ENCODE peak calls at places on chromosomes 11 and 22, in five cellular contexts. D is transverse colon, S is mammary epithelial cell, U is body of pancreas, O is cardiac muscle cell. F is an unnamed sample. For H3K4me1 and H3K9me3, the result is how much of the 10 kb centered on the place peaks cover.

GRCh38 chr11:9518835-9519234 is 54.6 kb upstream of the WEE1 start:
- DNase-seq in D (no peak), S (no peak), U (no peak), O (no peak), F (no peak)

GRCh38 chr22:37193629-37194191 is 5.7 kb upstream of the C1QTNF6 start:
- DNase-seq in D (peak), S (peak), U (no peak), O (peak), F (peak)

GRCh38 chr11:11894486-11894885 is 52.7 kb downstream of the USP47 start:
- DNase-seq in D (no peak), S (no peak), U (no peak), O (no peak), F (no peak)

GRCh38 chr11:91244921-91245320 is 979.7 kb upstream of the FAT3 start:
- DNase-seq in D (no peak), S (no peak), U (no peak), O (no peak), F (no peak)

GRCh38 chr22:31122196-31122531 is 602 bp upstream of the INPP5J start:
- DNase-seq in D (no peak), S (no peak), U (no peak), O (no peak), F (no peak)

GRCh38 chr11:117020287-117020686 is 77.9 kb downstream of the SIK3 start:
- DNase-seq in D (peak), S (no peak), U (no peak), O (no peak), F (peak)

GRCh38 chr11:2777396-2777795 is 77.6 kb upstream of the KCNQ1OT1 start:
- DNase-seq in D (no peak), S (peak), U (peak), O (peak), F (peak)

GRCh38 chr11:65532388-65533064 is 7.6 kb downstream of the SCYL1 start:
- DNase-seq in D (no peak), S (no peak), U (no peak), O (no peak), F (no peak)

GRCh38 chr11:46300270-46300669 is 22.8 kb downstream of the CREB3L1 start:
- DNase-seq in D (no peak), S (peak), U (no peak), O (no peak), F (no peak)

GRCh38 chr11:1391165-1392010 is 1.7 kb downstream of the BRSK2 start:
- DNase-seq in D (no peak), S (no peak), U (peak), O (no peak), F (no peak)

GRCh38 chr11:72445423-72445822 is 11.1 kb upstream of the CLPB start:
- DNase-seq in D (no peak), S (no peak), U (no peak), O (no peak), F (no peak)

DNA sequence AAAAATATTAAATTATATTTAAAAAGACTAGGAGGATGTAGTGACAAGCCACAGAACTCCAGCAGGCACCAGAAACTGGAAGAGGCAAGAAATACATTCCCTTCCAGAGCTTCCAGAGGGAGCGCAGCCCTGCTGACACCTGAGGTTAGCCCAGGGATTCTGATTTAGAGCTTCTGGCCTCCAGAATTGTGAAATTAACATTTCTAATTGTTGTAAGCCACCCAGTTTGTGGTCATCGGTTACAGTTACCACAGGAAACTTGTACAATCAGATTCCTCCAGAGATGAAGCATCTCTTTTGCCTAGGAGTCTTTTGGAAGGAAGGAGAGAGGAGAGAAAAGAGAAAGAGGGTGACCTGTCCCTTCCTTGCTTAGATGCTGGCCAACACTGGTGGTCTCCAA is 6.4 kb upstream of the UBASH3B start:
- DNase-seq in D (no peak), S (peak), U (no peak), O (peak), F (no peak)
- H3K27ac ChIP-seq in D (no peak), S (no peak), U (no peak), O (no peak), F (no peak)

DNA sequence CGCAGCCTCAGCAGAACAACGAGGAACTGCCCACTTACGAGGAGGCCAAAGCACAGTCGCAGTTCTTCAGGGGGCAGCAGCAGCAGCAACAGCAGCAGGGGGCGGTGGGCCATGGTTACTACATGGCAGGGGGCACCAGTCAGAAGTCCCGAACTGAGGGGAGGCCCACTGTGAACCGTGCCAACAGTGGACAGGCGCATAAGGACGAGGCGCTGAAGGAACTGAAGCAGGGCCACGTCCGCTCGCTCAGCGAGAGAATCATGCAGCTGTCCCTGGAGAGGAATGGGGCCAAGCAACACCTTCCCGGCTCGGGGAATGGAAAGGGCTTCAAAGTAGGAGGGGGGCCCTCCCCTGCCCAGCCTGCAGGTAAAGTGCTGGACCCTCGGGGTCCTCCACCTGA is 31.6 kb downstream of the AMOTL1 start:
- DNase-seq in D (no peak), S (no peak), U (no peak), O (no peak), F (no peak)
- H3K4me1 ChIP-seq in D (under half), S (under half), U (half or more), O (under half), F (under half)

GRCh38 chr22:47445716-47446290 is 683.4 kb downstream of the TBC1D22A start:
- DNase-seq in D (no peak), S (no peak), U (no peak), O (no peak), F (no peak)

GRCh38 chr22:47446331-47446730 is 683.9 kb downstream of the TBC1D22A start:
- DNase-seq in D (no peak), S (no peak), U (no peak), O (no peak), F (peak)

GRCh38 chr22:47444746-47445065 is 682.3 kb downstream of the TBC1D22A start:
- DNase-seq in D (no peak), S (no peak), U (no peak), O (no peak), F (peak)

GRCh38 chr22:47443836-47444745 is 681.6 kb downstream of the TBC1D22A start:
- DNase-seq in D (no peak), S (no peak), U (no peak), O (no peak), F (peak)

DNA sequence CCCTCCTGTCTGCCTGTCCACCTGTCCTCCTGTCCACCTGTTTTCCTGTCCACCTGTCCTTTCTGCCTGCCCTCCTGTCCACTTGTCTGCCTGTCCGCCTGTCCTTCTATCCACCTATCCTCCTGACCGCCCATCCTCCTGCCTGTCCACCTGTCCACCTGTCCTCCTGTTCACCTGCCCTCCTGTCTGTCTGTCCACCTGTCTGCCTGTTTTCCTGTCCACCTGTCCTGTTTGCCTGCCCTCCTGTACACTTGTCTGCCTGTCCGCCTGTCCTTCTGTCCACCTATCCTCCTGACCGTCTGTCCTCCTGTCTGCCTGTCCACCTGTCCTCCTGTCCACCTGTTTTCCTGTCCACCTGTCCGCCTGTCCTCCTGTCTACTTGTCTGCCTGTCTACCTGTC is 682.8 kb downstream of the TBC1D22A start:
- DNase-seq in D (no peak), S (no peak), U (no peak), O (no peak), F (peak)
- H3K9me3 ChIP-seq in D (under half), S (under half), U (under half), O (under half), F (under half)

DNA sequence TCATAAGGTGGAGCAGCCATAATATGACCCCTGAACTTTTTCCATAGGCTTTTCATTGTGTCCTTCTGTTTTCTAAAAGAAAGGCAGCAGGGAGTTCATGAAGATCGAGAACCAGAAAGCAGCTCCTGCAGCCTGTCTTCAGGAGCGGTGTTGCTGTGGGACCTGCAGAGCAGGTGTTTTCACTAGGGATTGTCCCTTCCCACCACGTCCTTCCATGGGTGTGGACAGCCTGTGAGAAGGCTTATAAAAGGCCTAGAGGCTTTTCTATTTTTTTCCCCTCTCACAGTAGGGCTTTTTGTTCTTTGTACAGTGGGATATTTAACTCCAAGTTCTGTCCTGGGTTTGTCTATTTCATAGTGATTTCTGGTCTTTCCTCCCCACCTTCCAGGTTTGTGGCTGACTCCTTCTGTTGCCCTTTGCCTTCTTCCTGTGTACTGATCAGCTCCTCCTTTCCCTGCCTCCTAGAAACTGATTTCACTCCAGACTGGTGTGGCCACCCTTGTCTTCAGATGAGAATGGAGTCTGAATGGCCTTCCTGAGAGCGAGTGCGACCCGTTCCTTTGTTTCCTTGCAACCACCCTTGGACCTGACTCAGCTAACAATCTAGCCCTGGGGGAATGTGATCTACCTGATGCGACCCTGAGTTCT is 10.1 kb downstream of the MRPL16 start:
- DNase-seq in D (peak), S (no peak), U (no peak), O (no peak), F (peak)
- H3K27ac ChIP-seq in D (peak), S (no peak), U (no peak), O (no peak), F (peak)